ENCODE peak calls at places on chromosomes 1 and 21, in eight cellular contexts. F is mucosa of gallbladder; W is BE2C; Z is GM12865; G is adrenal gland; J is activated naive CD4-positive, alpha-beta T cell treated with anti-CD3 and anti-CD28 coated beads, Interleukin-2, amount 10 ng/mL, durations not matched to agents 7 days and 5 days; X is H4; L is NCI-H345. H is an unnamed sample.

GRCh38 chr1:225532240-225532944 is 104.6 kb upstream of the LBR start:
- DNase-seq in F (no peak), W (no peak), Z (no peak), G (no peak), J (no peak), X (no peak), L (no peak), H (no peak)

GRCh38 chr1:22712502-22713271 is 2.0 kb downstream of the EPHB2 start:
- DNase-seq in F (no peak), W (no peak), Z (peak; percentile 61), G (no peak), J (no peak), X (peak; percentile 83), L (no peak), H (no peak)

GRCh38 chr1:198018529-198018928 is 101.4 kb downstream of the LHX9 start:
- DNase-seq in F (no peak), W (peak; percentile 48), Z (no peak), G (no peak), J (no peak), X (peak; percentile 21), L (no peak), H (peak; percentile 76)

GRCh38 chr1:3930696-3931309 is 30.7 kb upstream of the C1orf174 start:
- DNase-seq in F (no peak), W (no peak), Z (no peak), G (no peak), J (no peak), X (no peak), L (no peak), H (no peak)

GRCh38 chr1:209879539-209879938 is 51.8 kb downstream of the UTP25 start:
- DNase-seq in F (no peak), W (peak; percentile 59), Z (no peak), G (no peak), J (no peak), X (no peak), L (peak; percentile 62), H (peak; percentile 73)

GRCh38 chr1:177983824-177984528 is 14.1 kb upstream of the SEC16B start:
- DNase-seq in F (peak; percentile 19), W (no peak), Z (no peak), G (peak; percentile 70), J (no peak), X (peak; percentile 79), L (no peak), H (peak; percentile 62)

GRCh38 chr1:179599623-179600249 is 8.1 kb downstream of the TDRD5 start:
- DNase-seq in F (peak; percentile 36), W (peak; percentile 37), Z (peak; percentile 21), G (no peak), J (no peak), X (peak; percentile 52), L (peak; percentile 61), H (peak; percentile 8)

GRCh38 chr1:155124503-155125463 is 2.9 kb upstream of the EFNA1 start:
- DNase-seq in F (no peak), W (no peak), Z (no peak), G (no peak), J (no peak), X (no peak), L (no peak), H (no peak)

GRCh38 chr1:36349241-36349671 is 25.8 kb upstream of the EVA1B start:
- DNase-seq in F (no peak), W (no peak), Z (peak; percentile 94), G (no peak), J (no peak), X (no peak), L (no peak), H (no peak)

GRCh38 chr21:31184462-31184861 is 146.2 kb upstream of the KRTAP19-8 start:
- DNase-seq in F (no peak), W (no peak), Z (no peak), G (no peak), J (peak; percentile 82), X (no peak), L (no peak), H (no peak)

GRCh38 chr1:119660253-119661078 is 12.4 kb upstream of the ZNF697 start:
- DNase-seq in F (no peak), W (no peak), Z (no peak), G (no peak), J (no peak), X (no peak), L (no peak), H (no peak)

GRCh38 chr1:204567067-204567466 is 50.9 kb downstream of the MDM4 start:
- DNase-seq in F (no peak), W (no peak), Z (no peak), G (no peak), J (no peak), X (no peak), L (no peak), H (peak; percentile 52)

GRCh38 chr1:168556647-168557046 is 12.8 kb upstream of the XCL2 start:
- DNase-seq in F (no peak), W (no peak), Z (no peak), G (no peak), J (no peak), X (no peak), L (no peak), H (no peak)

GRCh38 chr1:10936998-10937901 is 75.2 kb upstream of the TARDBP start:
- DNase-seq in F (no peak), W (no peak), Z (no peak), G (no peak), J (peak; percentile 40), X (no peak), L (peak; percentile 37), H (no peak)

GRCh38 chr1:27071049-27071416 is 58.4 kb upstream of the TENT5B start:
- DNase-seq in F (no peak), W (peak; percentile 39), Z (no peak), G (peak; percentile 79), J (no peak), X (no peak), L (no peak), H (no peak)

H was measured in foreskin melanocyte.